ENCODE peak calls at places on chromosomes 11 and 22, in nine cellular contexts. L is brain microvascular endothelial cell; V is lower lobe of right lung; F is posterior cingulate gyrus; J is activated gamma-delta T cell treated with Interleukin-2 at 50 U/mL for 16 hours; H is fibroblast of the conjunctiva; C is omental fat pad; G is fibroblast of the aortic adventitia; K is CD4-positive, alpha-beta memory T cell. S is an unnamed sample.

GRCh38 chr11:69240332-69241074 is 53.5 kb upstream of the MYEOV start:
- DNase-seq in L (no peak), C (no peak), H (no peak), K (no peak), F (no peak), V (no peak), G (peak), J (no peak), S (no peak)

GRCh38 chr22:47146941-47147340 is 384.5 kb downstream of the TBC1D22A start:
- DNase-seq in H (no peak), G (no peak), V (no peak), C (no peak), F (no peak), J (no peak), L (no peak), K (no peak), S (no peak)

GRCh38 chr11:91075032-91075695 is 852.3 kb upstream of the CHORDC1 start:
- DNase-seq in J (no peak), G (no peak), C (no peak), K (no peak), F (no peak), H (no peak), V (no peak), L (no peak), S (no peak)

GRCh38 chr11:12764187-12764914 is 90.1 kb downstream of the TEAD1 start:
- DNase-seq in H (no peak), V (no peak), C (no peak), J (no peak), K (no peak), G (no peak), L (no peak), F (no peak), S (no peak)

GRCh38 chr11:14373941-14374646 is 15.1 kb upstream of the RRAS2 start:
- DNase-seq in V (no peak), J (no peak), K (no peak), F (no peak), L (peak), G (peak), C (no peak), H (peak), S (no peak)

GRCh38 chr11:8267280-8267679 is 3.6 kb upstream of the LMO1 start:
- DNase-seq in G (no peak), C (no peak), K (no peak), L (no peak), V (no peak), H (no peak), F (no peak), J (no peak), S (no peak)

GRCh38 chr11:35234836-35235235 is 95.9 kb downstream of the CD44 start:
- DNase-seq in V (no peak), L (no peak), G (peak), C (no peak), J (no peak), K (no peak), F (no peak), H (no peak), S (no peak)

GRCh38 chr11:61132646-61133045 is 28.6 kb downstream of the VPS37C start:
- DNase-seq in J (no peak), K (no peak), G (no peak), F (no peak), C (no peak), L (no peak), V (no peak), H (no peak), S (no peak)

GRCh38 chr22:31943206-31943975 is 944 bp upstream of the YWHAH start:
- DNase-seq in K (no peak), J (no peak), H (no peak), F (no peak), C (no peak), L (no peak), G (no peak), V (no peak), S (no peak)

GRCh38 chr11:57800444-57801184 is 39.0 kb downstream of the CTNND1 start:
- DNase-seq in C (no peak), L (peak), J (peak), H (peak), V (no peak), K (peak), F (no peak), G (peak), S (no peak)

GRCh38 chr22:46159777-46160176 is 9.5 kb downstream of the PPARA start:
- DNase-seq in G (no peak), J (no peak), V (no peak), H (no peak), C (no peak), F (no peak), L (no peak), K (no peak), S (no peak)

GRCh38 chr22:48824673-48825651 is 1002.7 kb downstream of the BRD1 start:
- DNase-seq in G (no peak), H (no peak), J (no peak), F (peak), V (no peak), L (no peak), C (no peak), K (no peak), S (peak)

GRCh38 chr11:115751244-115751643 is 247.0 kb upstream of the CADM1 start:
- DNase-seq in V (no peak), J (no peak), G (no peak), L (no peak), C (no peak), H (no peak), F (no peak), K (no peak), S (no peak)

GRCh38 chr11:58829736-58830135 is 14.8 kb downstream of the GLYATL2 start:
- DNase-seq in H (no peak), G (peak), L (peak), C (no peak), F (no peak), J (no peak), K (no peak), V (no peak), S (no peak)

GRCh38 chr22:24304067-24304675 is 33.5 kb downstream of the SPECC1L start:
- DNase-seq in L (no peak), F (no peak), G (no peak), C (no peak), J (no peak), H (no peak), V (no peak), K (no peak), S (peak)

GRCh38 chr11:95341246-95341645 is 110.2 kb upstream of the SESN3 start:
- DNase-seq in V (peak), L (no peak), H (no peak), J (no peak), K (no peak), F (no peak), C (no peak), G (no peak), S (no peak)

GRCh38 chr11:74822187-74822586 is 73.5 kb downstream of the RNF169 start:
- DNase-seq in H (peak), F (no peak), K (no peak), C (no peak), V (no peak), J (no peak), L (peak), G (peak), S (no peak)

GRCh38 chr11:575324-575995 is 810 bp upstream of the PHRF1 start:
- DNase-seq in K (no peak), V (peak), L (no peak), G (no peak), J (no peak), C (no peak), H (no peak), F (no peak), S (no peak)

GRCh38 chr11:119320593-119321524 is 3.9 kb upstream of the MCAM start:
- DNase-seq in H (no peak), C (no peak), G (peak), J (peak), F (peak), K (peak), L (peak), V (peak), S (peak)

GRCh38 chr22:33715221-33715620 is 205.1 kb downstream of the LARGE1 start:
- DNase-seq in H (no peak), G (no peak), K (no peak), L (no peak), V (no peak), C (no peak), J (no peak), F (no peak), S (no peak)

GRCh38 chr22:35227248-35227647 is 30.0 kb upstream of the HMGXB4 start:
- DNase-seq in K (no peak), V (no peak), L (no peak), G (no peak), F (no peak), J (no peak), H (no peak), C (no peak), S (no peak)

GRCh38 chr11:88337342-88338222 is at the start of gene CTSC:
- DNase-seq in K (peak), C (peak), F (peak), J (peak), V (peak), G (peak), L (peak), H (peak), S (peak)

GRCh38 chr11:69383946-69384547 is 90.1 kb downstream of the MYEOV start:
- DNase-seq in V (no peak), F (no peak), K (no peak), C (no peak), J (no peak), H (no peak), G (no peak), L (no peak), S (no peak)

S was measured in Peyer's patch.